ENCODE peak calls at places on chromosome 18, in seven cellular contexts. U is GM23338, L is hepatocyte, B is neural progenitor cell, J is OCI-LY7, V is GM23248, D is SK-N-SH. O is an unnamed sample.
A peak's percentile ranks its signal among the peaks of the same experiment; 100 is the strongest.

GRCh38 chr18:38654966-38655365 is 1089.4 kb upstream of the CELF4 start:
- DNase-seq in D (no peak), B (no peak), J (no peak), U (no peak), V (no peak), L (no peak), O (no peak)

GRCh38 chr18:57801379-57802165 is 1.5 kb downstream of the ATP8B1 start:
- DNase-seq in U (peak; percentile 45), D (peak; percentile 36), V (peak; percentile 60), J (no peak), L (peak; percentile 39), B (peak; percentile 34), O (no peak)

GRCh38 chr18:50653402-50654093 is 93.7 kb downstream of the MAPK4 start:
- DNase-seq in V (no peak), B (no peak), L (no peak), J (no peak), U (no peak), D (no peak), O (no peak)

GRCh38 chr18:3086865-3087264 is 73.9 kb upstream of the LPIN2 start:
- DNase-seq in U (no peak), L (no peak), B (no peak), V (no peak), J (no peak), D (no peak), O (no peak)

GRCh38 chr18:51936115-51936514 is 403.9 kb upstream of the DCC start:
- DNase-seq in D (no peak), B (no peak), L (no peak), U (peak; percentile 4), J (no peak), V (no peak), O (no peak)

GRCh38 chr18:69916412-69916811 is 31.3 kb downstream of the CD226 start:
- DNase-seq in B (no peak), J (no peak), U (no peak), V (no peak), D (no peak), L (no peak), O (no peak)

GRCh38 chr18:64966667-64967066 is 784.1 kb upstream of the CDH7 start:
- DNase-seq in V (no peak), B (peak; percentile 46), L (peak; percentile 22), J (no peak), D (peak; percentile 52), U (peak; percentile 35), O (peak; percentile 16)

GRCh38 chr18:71995895-71996443 is 548.2 kb downstream of the CBLN2 start:
- DNase-seq in U (no peak), L (no peak), B (no peak), J (no peak), D (no peak), V (no peak), O (no peak)

GRCh38 chr18:58581265-58581664 is 47.6 kb downstream of the ALPK2 start:
- DNase-seq in J (no peak), V (peak; percentile 98), U (peak; percentile 43), L (no peak), D (no peak), B (no peak), O (no peak)

GRCh38 chr18:55510809-55511208 is 77.2 kb downstream of the TCF4 start:
- DNase-seq in J (no peak), D (no peak), B (no peak), U (peak; percentile 34), L (no peak), V (peak; percentile 83), O (no peak)

GRCh38 chr18:14124689-14125088 is 7.5 kb downstream of the ZNF519 start:
- DNase-seq in U (peak; percentile 33), D (no peak), B (no peak), L (no peak), V (no peak), J (no peak), O (no peak)

GRCh38 chr18:63051928-63052327 is 267.6 kb downstream of the BCL2 start:
- DNase-seq in J (no peak), U (no peak), B (no peak), L (no peak), V (no peak), D (no peak), O (no peak)

GRCh38 chr18:55018602-55019001 is 59.3 kb upstream of the CCDC68 start:
- DNase-seq in B (no peak), V (peak; percentile 47), D (no peak), U (peak; percentile 27), L (no peak), J (no peak), O (no peak)

GRCh38 chr18:45373286-45373880 is 241.9 kb upstream of the SLC14A2 start:
- DNase-seq in U (no peak), B (no peak), V (no peak), L (no peak), J (no peak), D (no peak), O (no peak)

GRCh38 chr18:54950221-54950620 is 9.0 kb downstream of the CCDC68 start:
- DNase-seq in D (no peak), J (no peak), L (peak; percentile 36), U (no peak), B (no peak), V (no peak), O (no peak)

GRCh38 chr18:73691118-73691517 is 456.5 kb downstream of the FBXO15 start:
- DNase-seq in V (peak; percentile 81), B (no peak), D (no peak), U (no peak), J (no peak), L (no peak), O (no peak)

GRCh38 chr18:49561377-49562193 is at the start of gene LIPG:
- DNase-seq in V (peak; percentile 74), U (peak; percentile 94), L (peak; percentile 91), D (peak; percentile 66), B (peak; percentile 93), J (no peak), O (peak; percentile 69)

GRCh38 chr18:68915066-68915465 is 117.2 kb downstream of the CCDC102B start:
- DNase-seq in B (no peak), U (no peak), D (no peak), L (no peak), J (no peak), V (no peak), O (no peak)

GRCh38 chr18:34222396-34223163 is 2.1 kb downstream of the NOL4 start:
- DNase-seq in B (peak; percentile 73), V (peak; percentile 29), D (peak; percentile 64), J (no peak), U (peak; percentile 79), L (peak; percentile 19), O (peak; percentile 32)

GRCh38 chr18:45993441-45993840 is 26.3 kb upstream of the EPG5 start:
- DNase-seq in V (peak; percentile 85), L (no peak), J (no peak), U (no peak), D (no peak), B (no peak), O (no peak)

GRCh38 chr18:8469793-8470192 is 139.4 kb upstream of the RAB12 start:
- DNase-seq in U (no peak), D (no peak), J (no peak), L (no peak), B (no peak), V (peak; percentile 73), O (no peak)

GRCh38 chr18:46343940-46344372 is 239.8 kb downstream of the HAUS1 start:
- DNase-seq in L (peak; percentile 52), V (no peak), B (no peak), U (peak; percentile 69), J (peak; percentile 79), D (no peak), O (peak; percentile 91)

GRCh38 chr18:37661061-37661460 is 95.5 kb upstream of the CELF4 start:
- DNase-seq in J (no peak), U (no peak), V (no peak), D (no peak), B (no peak), L (no peak), O (no peak)

DNA sequence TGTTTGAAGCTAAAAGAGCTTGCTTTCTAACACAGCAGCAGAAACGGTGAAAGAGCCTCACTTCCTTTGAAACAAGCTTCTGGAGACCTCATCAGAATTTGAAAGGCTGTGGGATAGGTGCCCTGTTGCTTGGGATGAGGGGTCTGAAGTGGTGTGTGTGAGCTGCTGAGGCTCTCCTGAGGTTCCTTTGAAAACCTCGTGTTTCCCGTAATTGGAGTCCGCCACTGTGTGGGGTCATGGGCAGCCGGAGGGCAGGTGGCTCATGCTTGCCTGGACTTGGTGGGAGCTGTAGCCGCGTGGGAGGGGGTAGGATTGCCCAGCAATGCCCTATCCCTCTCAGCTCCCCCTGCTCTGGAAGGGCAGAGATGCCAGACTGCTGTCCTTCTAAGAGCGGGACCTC is 34.4 kb downstream of the CABLES1 start:
- DNase-seq in D (no peak), L (no peak), J (no peak), V (no peak), U (peak; percentile 79), B (no peak), O (no peak)
- TF ChIP-seq EZH2phosphoT487 in D (no peak), L (no peak), J (no peak), V (no peak), U (no peak), B (no peak), O (no peak)

DNA sequence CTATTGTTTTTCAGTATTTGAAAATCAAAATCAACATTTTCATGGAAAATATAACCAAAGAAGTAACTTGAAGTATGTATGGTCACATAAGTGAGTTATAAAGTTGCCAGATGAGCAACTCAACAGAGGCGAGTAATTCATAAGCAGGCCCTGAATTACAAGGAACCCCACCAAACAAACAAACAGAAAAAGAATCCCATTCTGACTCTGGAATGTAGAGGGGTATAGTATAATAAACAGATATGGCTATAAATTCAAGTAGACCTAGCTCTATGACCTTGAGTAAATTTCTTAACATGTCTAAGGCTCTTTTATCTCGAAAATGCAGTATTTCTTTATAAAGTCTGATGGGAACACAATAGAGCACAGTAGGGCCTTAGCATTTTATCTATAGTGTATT is 4.7 kb upstream of the CDH2 start:
- DNase-seq in D (no peak), U (peak; percentile 15), B (no peak), L (no peak), V (no peak), J (no peak), O (no peak)
- H3K4me1 ChIP-seq in D (no peaks in the 10 kb centered on the region), U (peaks cover 38% of the 10 kb centered on the region), B (peaks cover 16% of the 10 kb centered on the region), L (no peaks in the 10 kb centered on the region), V (peaks cover 41% of the 10 kb centered on the region), J (no peaks in the 10 kb centered on the region), O (no peaks in the 10 kb centered on the region)

DNA sequence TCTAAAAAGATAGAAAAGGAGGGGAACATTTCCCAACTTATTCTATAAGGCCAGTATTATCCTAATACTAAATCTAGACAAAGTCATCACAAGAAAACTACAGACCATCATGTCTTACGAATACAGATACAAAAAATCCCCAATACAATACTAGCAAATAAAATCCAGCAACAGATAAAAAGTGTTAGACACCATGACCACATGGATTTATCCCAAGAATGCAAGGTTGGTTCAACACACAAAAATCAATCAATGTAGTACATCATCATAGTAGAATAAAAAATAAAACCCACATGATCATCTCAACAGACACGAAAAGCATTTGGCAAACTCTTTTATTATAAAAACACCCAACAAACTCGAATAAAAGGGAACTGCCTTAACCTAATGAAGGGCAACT is 18.5 kb downstream of the SLC66A2 start:
- DNase-seq in D (no peak), J (no peak), L (no peak), U (no peak), B (no peak), V (no peak), O (no peak)
- H3K79me2 ChIP-seq in D (peaks cover 54% of the 10 kb centered on the region), J (peaks cover 5% of the 10 kb centered on the region), L (peaks cover 72% of the 10 kb centered on the region), U (peaks cover 17% of the 10 kb centered on the region), B (no peaks in the 10 kb centered on the region), V (peaks cover 100% of the 10 kb centered on the region), O (peaks cover 22% of the 10 kb centered on the region)

DNA sequence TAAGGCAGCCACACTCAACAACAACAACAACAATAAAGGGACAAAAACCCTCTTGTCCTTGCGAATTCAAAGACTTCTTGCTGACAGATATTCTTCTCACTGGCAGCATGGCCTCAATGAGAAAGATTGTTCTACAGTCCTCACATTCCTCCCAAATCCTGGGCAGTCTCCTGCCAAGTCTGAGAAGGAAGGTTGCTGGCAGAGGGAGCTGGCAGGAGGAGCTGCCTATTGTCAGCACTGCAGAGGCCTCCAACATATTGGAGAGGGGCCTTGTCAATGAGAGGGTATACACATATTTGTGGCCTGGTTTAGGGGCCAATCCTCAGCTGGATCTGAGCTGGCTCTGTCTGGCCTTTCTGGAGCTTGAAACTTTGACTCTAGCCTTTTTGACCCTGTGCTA is 63.5 kb downstream of the LAMA3 start:
- DNase-seq in L (peak; percentile 27), D (no peak), B (peak; percentile 46), U (no peak), V (peak; percentile 21), J (no peak), O (no peak)
- TF ChIP-seq EZH2phosphoT487 in L (no peak), D (no peak), B (no peak), U (no peak), V (no peak), J (no peak), O (no peak)